ENCODE peak calls at places on chromosome 5, in four cellular contexts. P is stomach, V is fibroblast of lung, A is fibroblast of pulmonary artery. D is an unnamed sample.

GRCh38 chr5:76590027-76590426 is 33.2 kb downstream of the F2RL2 start:
- DNase-seq in P (no peak), V (no peak), A (no peak), D (no peak)

GRCh38 chr5:172420215-172420934 is 34.0 kb downstream of the SH3PXD2B start:
- DNase-seq in P (peak; percentile 64), V (peak; percentile 98), A (peak; percentile 98), D (peak; percentile 94)

GRCh38 chr5:134224905-134225779 is 731 bp downstream of the PPP2CA start:
- DNase-seq in P (peak; percentile 57), V (peak; percentile 82), A (peak; percentile 65), D (peak; percentile 63)

GRCh38 chr5:132012385-132013005 is 1.0 kb upstream of the ACSL6 start:
- DNase-seq in P (peak; percentile 24), V (peak; percentile 66), A (peak; percentile 82), D (peak; percentile 75)

GRCh38 chr5:124755565-124755964 is 9.1 kb upstream of the ZNF608 start:
- DNase-seq in P (no peak), V (peak; percentile 50), A (no peak), D (no peak)

GRCh38 chr5:109643951-109644350 is 45.8 kb upstream of the MAN2A1 start:
- DNase-seq in P (no peak), V (no peak), A (no peak), D (no peak)

GRCh38 chr5:177382423-177383029 is 1.7 kb upstream of the SLC34A1 start:
- DNase-seq in P (peak; percentile 71), V (no peak), A (peak; percentile 49), D (no peak)

GRCh38 chr5:87069974-87070608 is 197.6 kb upstream of the RASA1 start:
- DNase-seq in P (no peak), V (peak; percentile 64), A (peak; percentile 84), D (no peak)

GRCh38 chr5:171945066-171945465 is 61.4 kb downstream of the FBXW11 start:
- DNase-seq in P (no peak), V (no peak), A (peak; percentile 50), D (no peak)

GRCh38 chr5:55533806-55534435 is 843 bp downstream of the PLPP1 start:
- DNase-seq in P (peak; percentile 53), V (peak; percentile 60), A (peak; percentile 48), D (no peak)

GRCh38 chr5:81256766-81257165 is 23.6 kb downstream of the CKMT2 start:
- DNase-seq in P (no peak), V (no peak), A (no peak), D (no peak)

GRCh38 chr5:95682891-95683290 is at the start of gene SPATA9:
- DNase-seq in P (no peak), V (no peak), A (no peak), D (no peak)

GRCh38 chr5:37208883-37209808 is 40.0 kb downstream of the CPLANE1 start:
- DNase-seq in P (no peak), V (peak; percentile 29), A (peak; percentile 29), D (no peak)

GRCh38 chr5:128825826-128826225 is 139.5 kb upstream of the SLC27A6 start:
- DNase-seq in P (no peak), V (peak; percentile 32), A (peak; percentile 83), D (no peak)

GRCh38 chr5:83494666-83495065 is 23.1 kb downstream of the VCAN start:
- DNase-seq in P (no peak), V (no peak), A (no peak), D (no peak)

GRCh38 chr5:9059920-9060691 is 485.8 kb downstream of the SEMA5A start:
- DNase-seq in P (no peak), V (peak; percentile 97), A (peak; percentile 89), D (peak; percentile 96)

GRCh38 chr5:1323803-1324173 is 21.1 kb downstream of the CLPTM1L start:
- DNase-seq in P (no peak), V (no peak), A (no peak), D (peak; percentile 56)

GRCh38 chr5:157265714-157266285 is at the start of gene CYFIP2:
- DNase-seq in P (peak; percentile 76), V (peak; percentile 23), A (no peak), D (no peak)

GRCh38 chr5:172856336-172856735 is 22.3 kb downstream of the ERGIC1 start:
- DNase-seq in P (no peak), V (no peak), A (no peak), D (no peak)

GRCh38 chr5:86929123-86929766 is 311.5 kb downstream of the COX7C start:
- DNase-seq in P (no peak), V (no peak), A (no peak), D (no peak)

GRCh38 chr5:76294573-76294972 is 108.5 kb upstream of the IQGAP2 start:
- DNase-seq in P (no peak), V (no peak), A (no peak), D (no peak)

GRCh38 chr5:32100230-32100629 is 73.9 kb downstream of the GOLPH3 start:
- DNase-seq in P (no peak), V (no peak), A (no peak), D (no peak)

GRCh38 chr5:124207118-124207517 is 539.3 kb downstream of the ZNF608 start:
- DNase-seq in P (no peak), V (no peak), A (no peak), D (no peak)

GRCh38 chr5:16819522-16820167 is 116.4 kb downstream of the MYO10 start:
- DNase-seq in P (no peak), V (peak; percentile 82), A (peak; percentile 66), D (no peak)

GRCh38 chr5:2269656-2270055 is 386.9 kb upstream of the IRX4 start:
- DNase-seq in P (no peak), V (no peak), A (no peak), D (no peak)

GRCh38 chr5:21236896-21237830 is 1249.2 kb upstream of the CDH18 start:
- DNase-seq in P (no peak), V (peak; percentile 76), A (peak; percentile 53), D (no peak)

GRCh38 chr5:109852371-109853160 is 162.8 kb downstream of the MAN2A1 start:
- DNase-seq in P (no peak), V (peak; percentile 65), A (no peak), D (no peak)

GRCh38 chr5:43039115-43039467 is 1.0 kb downstream of the ANXA2R start:
- DNase-seq in P (no peak), V (no peak), A (no peak), D (no peak)
- H3K4me3 ChIP-seq in P (peak overlapping the region; percentile 57), V (no peak overlapping the region), A (peak overlapping the region; percentile 71), D (peak overlapping the region; percentile 37)

GRCh38 chr5:174581483-174581882 is 142.9 kb upstream of the MSX2 start:
- DNase-seq in P (peak; percentile 33), V (no peak), A (no peak), D (no peak)
- TF ChIP-seq CTCF in P (peak; percentile 27), V (no peak), A (peak; percentile 34), D (peak; percentile 63)

GRCh38 chr5:74862221-74862620 is 4.0 kb downstream of the FAM169A start:
- DNase-seq in P (no peak), V (no peak), A (no peak), D (no peak)

GRCh38 chr5:74865799-74866652 is at the start of gene FAM169A:
- DNase-seq in P (peak; percentile 58), V (peak; percentile 52), A (peak; percentile 8), D (no peak)

GRCh38 chr5:74865293-74865798 is 841 bp downstream of the FAM169A start:
- DNase-seq in P (no peak), V (no peak), A (no peak), D (no peak)

GRCh38 chr5:74864823-74865222 is 1.4 kb downstream of the FAM169A start:
- DNase-seq in P (no peak), V (no peak), A (no peak), D (no peak)

DNA sequence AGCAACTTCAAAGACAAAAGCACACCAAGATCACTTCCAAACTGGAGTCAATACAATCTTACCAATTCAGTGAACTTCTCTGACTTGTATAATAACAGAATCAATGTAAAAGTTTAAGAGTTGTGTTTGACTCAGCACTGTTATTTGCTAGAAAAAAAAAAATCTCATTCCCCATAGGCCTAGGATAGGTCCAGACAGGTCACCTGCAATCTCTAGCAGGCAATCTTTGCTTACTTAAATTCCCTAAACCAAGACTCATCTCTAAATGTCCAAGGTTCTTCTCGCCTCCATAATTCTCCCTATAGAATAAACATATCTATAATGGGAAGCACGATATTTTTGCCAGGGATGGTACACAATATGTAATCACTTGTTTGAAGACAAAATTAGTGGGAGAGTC is 2.5 kb downstream of the FAM169A start:
- DNase-seq in P (no peak), V (no peak), A (no peak), D (no peak)
- H3K4me3 ChIP-seq in P (no peak overlapping the region), V (no peak overlapping the region), A (no peak overlapping the region), D (no peak overlapping the region)

GRCh38 chr5:149227168-149227826 is 44.4 kb upstream of the AFAP1L1 start:
- DNase-seq in P (no peak), V (peak; percentile 89), A (peak; percentile 60), D (no peak)

GRCh38 chr5:149228610-149229297 is 42.9 kb upstream of the AFAP1L1 start:
- DNase-seq in P (no peak), V (peak; percentile 85), A (peak; percentile 94), D (no peak)

GRCh38 chr5:149224282-149224681 is 47.4 kb upstream of the AFAP1L1 start:
- DNase-seq in P (no peak), V (no peak), A (no peak), D (no peak)

GRCh38 chr5:149229298-149229937 is 42.2 kb upstream of the AFAP1L1 start:
- DNase-seq in P (no peak), V (no peak), A (no peak), D (no peak)
- TF ChIP-seq CTCF in P (no peak), V (no peak), A (no peak), D (peak; percentile 82)

GRCh38 chr5:138330813-138331448 is 673 bp downstream of the CDC25C start:
- DNase-seq in P (no peak), V (no peak), A (no peak), D (no peak)
- H3K4me3 ChIP-seq in P (peak overlapping the region; percentile 56), V (peak overlapping the region; percentile 78), A (peak overlapping the region; percentile 72), D (peak overlapping the region; percentile 52)

DNA sequence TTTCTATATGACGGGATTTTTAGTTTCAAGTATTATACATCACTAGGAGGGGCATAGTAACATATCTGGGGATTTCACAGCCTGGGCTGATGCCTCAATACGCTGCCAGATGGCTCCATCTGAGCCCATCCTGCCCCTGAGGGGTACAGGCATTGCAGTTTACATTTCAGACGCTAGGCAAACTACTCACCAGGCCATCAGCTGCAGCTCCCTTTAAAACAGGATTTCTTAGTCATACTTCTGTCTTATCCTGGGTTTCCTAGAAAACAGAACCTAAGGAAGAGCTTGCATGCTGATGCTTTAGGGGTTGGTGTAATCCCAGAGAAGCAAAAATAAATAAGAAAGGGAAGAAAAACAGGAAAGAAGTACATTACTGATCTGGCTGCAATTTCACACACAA is 372.8 kb upstream of the PIK3R1 start:
- DNase-seq in P (no peak), V (peak; percentile 8), A (peak; percentile 47), D (no peak)
- TF ChIP-seq CTCF in P (no peak), V (no peak), A (peak; percentile 49), D (peak; percentile 35)

GRCh38 chr5:143923634-143924265 is 111.8 kb downstream of the HMHB1 start:
- DNase-seq in P (no peak), V (peak; percentile 70), A (peak; percentile 39), D (no peak)

GRCh38 chr5:143924311-143924710 is 112.3 kb downstream of the HMHB1 start:
- DNase-seq in P (no peak), V (peak; percentile 21), A (no peak), D (no peak)

GRCh38 chr5:143920772-143921171 is 108.8 kb downstream of the HMHB1 start:
- DNase-seq in P (no peak), V (peak; percentile 65), A (no peak), D (no peak)

GRCh38 chr5:143922718-143923117 is 110.8 kb downstream of the HMHB1 start:
- DNase-seq in P (no peak), V (peak; percentile 76), A (peak; percentile 51), D (no peak)

GRCh38 chr5:143921525-143922311 is 109.8 kb downstream of the HMHB1 start:
- DNase-seq in P (no peak), V (peak; percentile 85), A (peak; percentile 92), D (no peak)
- H3K4me3 ChIP-seq in P (no peak overlapping the region), V (no peak overlapping the region), A (no peak overlapping the region), D (no peak overlapping the region)